ENCODE peak calls at places on chromosomes 11 and 22, in six cellular contexts. Q, S, M, L, Z and P are unnamed samples.

GRCh38 chr22:45010532-45010900 is 711 bp upstream of the PHF21B start:
- DNase-seq in M (no peak), L (no peak), Z (no peak), Q (peak), S (no peak), P (no peak)

GRCh38 chr11:64339754-64340408 is at the start of gene CCDC88B:
- DNase-seq in M (peak), Z (no peak), S (peak), L (peak), Q (no peak), P (no peak)

GRCh38 chr11:8097062-8097814 is 16.2 kb downstream of the TUB start:
- DNase-seq in Z (no peak), Q (no peak), L (no peak), M (no peak), S (no peak), P (no peak)

GRCh38 chr11:10581481-10582019 is 13.1 kb upstream of the LYVE1 start:
- DNase-seq in S (no peak), L (peak), Z (no peak), Q (no peak), M (no peak), P (no peak)

GRCh38 chr11:99988105-99988907 is 698.8 kb upstream of the ARHGAP42 start:
- DNase-seq in Q (no peak), S (no peak), M (no peak), L (no peak), Z (no peak), P (no peak)

GRCh38 chr22:38881464-38881871 is 9.5 kb upstream of the CBX6 start:
- DNase-seq in M (no peak), Q (no peak), L (no peak), S (no peak), Z (peak), P (no peak)

GRCh38 chr22:19448076-19448607 is 631 bp upstream of the C22orf39 start:
- DNase-seq in Z (no peak), M (no peak), L (no peak), Q (peak), S (no peak), P (peak)

GRCh38 chr11:18720811-18721575 is 5.0 kb downstream of the IGSF22 start:
- DNase-seq in Q (peak), S (peak), Z (no peak), M (peak), L (peak), P (peak)

GRCh38 chr11:122091850-122092249 is 24.2 kb downstream of the BLID start:
- DNase-seq in S (no peak), Z (no peak), M (no peak), L (no peak), Q (no peak), P (no peak)

GRCh38 chr22:30511109-30511508 is 5.6 kb upstream of the SEC14L4 start:
- DNase-seq in Q (no peak), L (no peak), M (no peak), Z (no peak), S (no peak), P (no peak)

GRCh38 chr22:19998232-19998951 is 18.2 kb downstream of the ARVCF start:
- DNase-seq in L (peak), Q (peak), M (peak), S (no peak), Z (no peak), P (no peak)

GRCh38 chr22:49570032-49570848 is 257.4 kb downstream of the BRD1 start:
- DNase-seq in L (peak), S (no peak), Z (no peak), M (no peak), Q (no peak), P (no peak)

GRCh38 chr11:123458501-123458900 is 28.4 kb downstream of the GRAMD1B start:
- DNase-seq in L (no peak), S (no peak), Q (no peak), Z (no peak), M (no peak), P (no peak)

GRCh38 chr22:49147617-49148175 is 680.0 kb downstream of the BRD1 start:
- DNase-seq in Q (no peak), L (no peak), M (no peak), Z (no peak), S (no peak), P (no peak)

GRCh38 chr11:112364962-112365481 is 104.4 kb upstream of the PLET1 start:
- DNase-seq in S (no peak), Z (peak), Q (no peak), M (no peak), L (no peak), P (no peak)

GRCh38 chr11:114353448-114353847 is 46.9 kb downstream of the C11orf71 start:
- DNase-seq in S (no peak), Q (no peak), Z (no peak), M (no peak), L (no peak), P (no peak)

GRCh38 chr11:69918938-69919650 is 99.9 kb upstream of the FGF3 start:
- DNase-seq in S (peak), Z (no peak), Q (peak), L (peak), M (peak), P (peak)

GRCh38 chr11:107496011-107496410 is 38.4 kb upstream of the CWF19L2 start:
- DNase-seq in L (no peak), M (no peak), S (no peak), Z (peak), Q (no peak), P (no peak)

GRCh38 chr11:73647459-73648100 is 1.2 kb downstream of the PLEKHB1 start:
- DNase-seq in S (peak), M (peak), Q (peak), L (peak), Z (peak), P (peak)

GRCh38 chr22:38031491-38031890 is 25.7 kb upstream of the PICK1 start:
- DNase-seq in Z (no peak), L (no peak), S (no peak), Q (no peak), M (no peak), P (no peak)

GRCh38 chr11:62552931-62553838 is 6.6 kb upstream of the AHNAK start:
- DNase-seq in M (peak), L (peak), Q (no peak), Z (peak), S (peak), P (no peak)

GRCh38 chr11:66856496-66857233 is at the start of gene LRFN4:
- DNase-seq in Q (no peak), L (no peak), M (peak), S (no peak), Z (no peak), P (peak)

GRCh38 chr11:76186776-76187279 is 19.5 kb downstream of the WNT11 start:
- DNase-seq in Z (no peak), S (no peak), M (no peak), Q (no peak), L (no peak), P (no peak)

GRCh38 chr22:23060612-23061400 is 9.5 kb upstream of the GNAZ start:
- DNase-seq in S (no peak), L (peak), Q (no peak), Z (no peak), M (no peak), P (no peak)

GRCh38 chr11:19510468-19510867 is 202.2 kb upstream of the NAV2 start:
- DNase-seq in M (no peak), S (no peak), Q (no peak), Z (no peak), L (no peak), P (no peak)

GRCh38 chr11:27460571-27460970 is 12.0 kb downstream of the LGR4 start:
- DNase-seq in L (no peak), M (no peak), S (no peak), Q (no peak), Z (no peak), P (no peak)

GRCh38 chr11:28632338-28632737 is 524.1 kb downstream of the METTL15 start:
- DNase-seq in Q (no peak), Z (no peak), S (no peak), L (no peak), M (no peak), P (no peak)

GRCh38 chr22:24883426-24883825 is 63.1 kb downstream of the LHFPL7 start:
- DNase-seq in Q (no peak), L (no peak), M (no peak), S (no peak), Z (no peak), P (no peak)

GRCh38 chr11:112541140-112541901 is 280.7 kb upstream of the PLET1 start:
- DNase-seq in S (no peak), M (no peak), Z (no peak), L (no peak), Q (no peak), P (no peak)

GRCh38 chr11:123588117-123588815 is 66.2 kb downstream of the SCN3B start:
- DNase-seq in M (peak), Q (no peak), L (no peak), Z (no peak), S (no peak), P (no peak)

GRCh38 chr11:77411717-77412441 is 62.0 kb downstream of the PAK1 start:
- DNase-seq in L (peak), Z (peak), S (peak), M (peak), Q (peak), P (no peak)

GRCh38 chr11:64729851-64730382 is 6.9 kb upstream of the NRXN2 start:
- DNase-seq in S (no peak), Z (no peak), Q (peak), L (no peak), M (peak), P (no peak)

GRCh38 chr22:35656284-35656752 is 8.1 kb downstream of the APOL6 start:
- DNase-seq in Z (no peak), L (no peak), Q (no peak), M (no peak), S (no peak), P (no peak)

GRCh38 chr11:78807351-78807750 is 232.7 kb upstream of the NARS2 start:
- DNase-seq in S (no peak), M (no peak), L (no peak), Z (no peak), Q (no peak), P (no peak)

GRCh38 chr11:60953781-60954180 is 1.8 kb upstream of the SLC15A3 start:
- DNase-seq in Z (no peak), L (no peak), Q (no peak), S (no peak), M (no peak), P (no peak)

GRCh38 chr11:123594188-123594901 is 60.1 kb downstream of the SCN3B start:
- DNase-seq in Q (no peak), L (no peak), S (no peak), Z (no peak), M (no peak), P (no peak)